ENCODE peak calls at places on chromosome 18, in five cellular contexts. One of them, this sample, is unnamed.

GRCh38 chr18:76565238-76566173 is 70.5 kb upstream of the ZNF516 start:
- DNase-seq in MM.1S: peak; percentile 29
- DNase-seq in thoracic aorta: peak; percentile 34
- DNase-seq in kidney: peak; percentile 90
- DNase-seq in esophagus squamous epithelium: no peak
- DNase-seq in this sample: no peak

GRCh38 chr18:76621184-76621583 is 126.1 kb upstream of the ZNF516 start:
- DNase-seq in MM.1S: no peak
- DNase-seq in thoracic aorta: no peak
- DNase-seq in kidney: no peak
- DNase-seq in esophagus squamous epithelium: no peak
- DNase-seq in this sample: no peak

GRCh38 chr18:75290737-75291358 is 80.3 kb downstream of the TSHZ1 start:
- DNase-seq in MM.1S: no peak
- DNase-seq in thoracic aorta: no peak
- DNase-seq in kidney: no peak
- DNase-seq in esophagus squamous epithelium: no peak
- DNase-seq in this sample: no peak

GRCh38 chr18:25306671-25307070 is 45.3 kb downstream of the ZNF521 start:
- DNase-seq in MM.1S: no peak
- DNase-seq in thoracic aorta: no peak
- DNase-seq in kidney: no peak
- DNase-seq in esophagus squamous epithelium: no peak
- DNase-seq in this sample: no peak

GRCh38 chr18:7812431-7813063 is 245.4 kb downstream of the PTPRM start:
- DNase-seq in MM.1S: no peak
- DNase-seq in thoracic aorta: no peak
- DNase-seq in kidney: no peak
- DNase-seq in esophagus squamous epithelium: no peak
- DNase-seq in this sample: no peak

GRCh38 chr18:40357536-40357935 is 1597.5 kb upstream of the PIK3C3 start:
- DNase-seq in MM.1S: no peak
- DNase-seq in thoracic aorta: no peak
- DNase-seq in kidney: no peak
- DNase-seq in esophagus squamous epithelium: no peak
- DNase-seq in this sample: no peak

GRCh38 chr18:31243740-31244512 is 74.0 kb upstream of the DSG1 start:
- DNase-seq in MM.1S: no peak
- DNase-seq in thoracic aorta: no peak
- DNase-seq in kidney: no peak
- DNase-seq in esophagus squamous epithelium: no peak
- DNase-seq in this sample: peak; percentile 33

GRCh38 chr18:59220164-59220783 is 316 bp downstream of the GRP start:
- DNase-seq in MM.1S: no peak
- DNase-seq in thoracic aorta: no peak
- DNase-seq in kidney: no peak
- DNase-seq in esophagus squamous epithelium: no peak
- DNase-seq in this sample: no peak

GRCh38 chr18:58572181-58572580 is 56.7 kb downstream of the ALPK2 start:
- DNase-seq in MM.1S: no peak
- DNase-seq in thoracic aorta: no peak
- DNase-seq in kidney: no peak
- DNase-seq in esophagus squamous epithelium: no peak
- DNase-seq in this sample: no peak

GRCh38 chr18:73879328-73879727 is 268.3 kb downstream of the FBXO15 start:
- DNase-seq in MM.1S: no peak
- DNase-seq in thoracic aorta: no peak
- DNase-seq in kidney: no peak
- DNase-seq in esophagus squamous epithelium: no peak
- DNase-seq in this sample: no peak

GRCh38 chr18:32470136-32470712 is 458 bp downstream of the GAREM1 start:
- DNase-seq in MM.1S: peak; percentile 29
- DNase-seq in thoracic aorta: no peak
- DNase-seq in kidney: peak; percentile 81
- DNase-seq in esophagus squamous epithelium: no peak
- DNase-seq in this sample: no peak

GRCh38 chr18:10051877-10052631 is 138.2 kb downstream of the VAPA start:
- DNase-seq in MM.1S: no peak
- DNase-seq in thoracic aorta: no peak
- DNase-seq in kidney: no peak
- DNase-seq in esophagus squamous epithelium: no peak
- DNase-seq in this sample: no peak

GRCh38 chr18:957829-958228 is 53.2 kb downstream of the ADCYAP1 start:
- DNase-seq in MM.1S: no peak
- DNase-seq in thoracic aorta: no peak
- DNase-seq in kidney: no peak
- DNase-seq in esophagus squamous epithelium: no peak
- DNase-seq in this sample: no peak

GRCh38 chr18:60892855-60893254 is 440.4 kb upstream of the CDH20 start:
- DNase-seq in MM.1S: no peak
- DNase-seq in thoracic aorta: no peak
- DNase-seq in kidney: no peak
- DNase-seq in esophagus squamous epithelium: no peak
- DNase-seq in this sample: peak; percentile 41

GRCh38 chr18:79846936-79847557 is 49.3 kb downstream of the KCNG2 start:
- DNase-seq in MM.1S: no peak
- DNase-seq in thoracic aorta: no peak
- DNase-seq in kidney: no peak
- DNase-seq in esophagus squamous epithelium: no peak
- DNase-seq in this sample: no peak

GRCh38 chr18:22542400-22542835 is 124.7 kb upstream of the CTAGE1 start:
- DNase-seq in MM.1S: no peak
- DNase-seq in thoracic aorta: no peak
- DNase-seq in kidney: peak; percentile 81
- DNase-seq in esophagus squamous epithelium: no peak
- DNase-seq in this sample: no peak

GRCh38 chr18:6370886-6371635 is 43.6 kb downstream of the L3MBTL4 start:
- DNase-seq in MM.1S: no peak
- DNase-seq in thoracic aorta: no peak
- DNase-seq in kidney: peak; percentile 86
- DNase-seq in esophagus squamous epithelium: no peak
- DNase-seq in this sample: no peak

GRCh38 chr18:71682591-71682990 is 861.6 kb downstream of the CBLN2 start:
- DNase-seq in MM.1S: no peak
- DNase-seq in thoracic aorta: no peak
- DNase-seq in kidney: no peak
- DNase-seq in esophagus squamous epithelium: no peak
- DNase-seq in this sample: no peak

GRCh38 chr18:7032537-7032936 is 85.1 kb downstream of the LAMA1 start:
- DNase-seq in MM.1S: no peak
- DNase-seq in thoracic aorta: no peak
- DNase-seq in kidney: no peak
- DNase-seq in esophagus squamous epithelium: no peak
- DNase-seq in this sample: no peak

GRCh38 chr18:73614812-73615211 is 532.8 kb downstream of the FBXO15 start:
- DNase-seq in MM.1S: no peak
- DNase-seq in thoracic aorta: no peak
- DNase-seq in kidney: no peak
- DNase-seq in esophagus squamous epithelium: no peak
- DNase-seq in this sample: no peak

GRCh38 chr18:58288922-58289797 is 245.1 kb downstream of the NEDD4L start:
- DNase-seq in MM.1S: no peak
- DNase-seq in thoracic aorta: no peak
- DNase-seq in kidney: no peak
- DNase-seq in esophagus squamous epithelium: no peak
- DNase-seq in this sample: no peak

GRCh38 chr18:23641937-23642666 is 20.6 kb downstream of the ANKRD29 start:
- DNase-seq in MM.1S: no peak
- DNase-seq in thoracic aorta: no peak
- DNase-seq in kidney: no peak
- DNase-seq in esophagus squamous epithelium: no peak
- DNase-seq in this sample: no peak

GRCh38 chr18:41992066-41992465 is 37.0 kb downstream of the PIK3C3 start:
- DNase-seq in MM.1S: no peak
- DNase-seq in thoracic aorta: no peak
- DNase-seq in kidney: no peak
- DNase-seq in esophagus squamous epithelium: no peak
- DNase-seq in this sample: no peak

GRCh38 chr18:50307738-50308470 is 20.4 kb upstream of the CXXC1 start:
- DNase-seq in MM.1S: peak; percentile 97
- DNase-seq in thoracic aorta: peak; percentile 77
- DNase-seq in kidney: peak; percentile 96
- DNase-seq in esophagus squamous epithelium: peak; percentile 68
- DNase-seq in this sample: no peak

GRCh38 chr18:11872479-11873136 is 21.4 kb downstream of the CHMP1B start:
- DNase-seq in MM.1S: no peak
- DNase-seq in thoracic aorta: no peak
- DNase-seq in kidney: no peak
- DNase-seq in esophagus squamous epithelium: no peak
- DNase-seq in this sample: peak; percentile 36

GRCh38 chr18:79245517-79246001 is 150.2 kb upstream of the NFATC1 start:
- DNase-seq in MM.1S: no peak
- DNase-seq in thoracic aorta: no peak
- DNase-seq in kidney: no peak
- DNase-seq in esophagus squamous epithelium: peak; percentile 8
- DNase-seq in this sample: peak; percentile 83

GRCh38 chr18:50830544-50830943 is 10.7 kb upstream of the MRO start:
- DNase-seq in MM.1S: peak; percentile 24
- DNase-seq in thoracic aorta: no peak
- DNase-seq in kidney: no peak
- DNase-seq in esophagus squamous epithelium: no peak
- DNase-seq in this sample: no peak

GRCh38 chr18:39966275-39966674 is 1988.8 kb upstream of the PIK3C3 start:
- DNase-seq in MM.1S: no peak
- DNase-seq in thoracic aorta: no peak
- DNase-seq in kidney: no peak
- DNase-seq in esophagus squamous epithelium: no peak
- DNase-seq in this sample: no peak

GRCh38 chr18:3450358-3451107 is 561 bp downstream of the TGIF1 start:
- DNase-seq in MM.1S: no peak
- DNase-seq in thoracic aorta: no peak
- DNase-seq in kidney: peak; percentile 93
- DNase-seq in esophagus squamous epithelium: peak; percentile 37
- DNase-seq in this sample: no peak

GRCh38 chr18:53947092-53947640 is 277.3 kb downstream of the MBD2 start:
- DNase-seq in MM.1S: no peak
- DNase-seq in thoracic aorta: no peak
- DNase-seq in kidney: no peak
- DNase-seq in esophagus squamous epithelium: no peak
- DNase-seq in this sample: no peak

GRCh38 chr18:61765097-61765496 is 127.7 kb downstream of the RNF152 start:
- DNase-seq in MM.1S: no peak
- DNase-seq in thoracic aorta: no peak
- DNase-seq in kidney: no peak
- DNase-seq in esophagus squamous epithelium: no peak
- DNase-seq in this sample: no peak

GRCh38 chr18:9130806-9131205 is 5.8 kb upstream of the ANKRD12 start:
- DNase-seq in MM.1S: no peak
- DNase-seq in thoracic aorta: no peak
- DNase-seq in kidney: no peak
- DNase-seq in esophagus squamous epithelium: no peak
- DNase-seq in this sample: no peak

GRCh38 chr18:77080283-77080682 is 52.3 kb downstream of the MBP start:
- DNase-seq in MM.1S: peak; percentile 79
- DNase-seq in thoracic aorta: no peak
- DNase-seq in kidney: no peak
- DNase-seq in esophagus squamous epithelium: peak; percentile 17
- DNase-seq in this sample: no peak

DNA sequence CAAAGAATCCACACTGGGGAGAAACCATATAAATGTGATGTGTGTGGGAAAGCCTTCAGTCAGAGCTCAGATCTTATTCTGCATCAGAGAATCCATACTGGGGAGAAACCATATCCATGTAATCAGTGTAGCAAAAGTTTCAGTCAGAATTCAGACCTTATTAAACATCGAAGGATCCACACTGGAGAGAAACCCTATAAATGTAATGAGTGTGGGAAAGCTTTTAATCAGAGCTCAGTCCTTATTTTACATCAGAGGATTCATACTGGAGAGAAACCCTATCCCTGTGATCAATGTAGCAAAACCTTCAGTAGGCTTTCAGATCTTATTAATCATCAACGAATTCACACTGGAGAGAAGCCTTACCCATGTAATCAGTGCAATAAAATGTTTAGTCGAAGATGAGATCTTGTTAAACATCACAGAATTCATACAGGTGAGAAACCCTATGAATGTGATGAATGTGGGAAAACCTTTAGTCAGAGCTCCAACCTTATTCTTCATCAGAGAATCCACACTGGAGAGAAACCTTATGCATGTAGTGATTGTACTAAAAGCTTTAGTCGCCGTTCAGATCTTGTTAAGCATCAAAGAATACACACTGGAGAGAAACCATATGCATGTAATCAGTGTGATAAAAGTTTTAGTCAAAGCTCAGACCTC is 16.7 kb upstream of the ZSCAN30 start:
- DNase-seq in MM.1S: no peak
- DNase-seq in thoracic aorta: no peak
- DNase-seq in kidney: no peak
- DNase-seq in esophagus squamous epithelium: no peak
- DNase-seq in this sample: no peak
- H3K27ac ChIP-seq in MM.1S: no peak overlapping the region
- H3K27ac ChIP-seq in thoracic aorta: no peak overlapping the region
- H3K27ac ChIP-seq in kidney: no peak overlapping the region
- H3K27ac ChIP-seq in esophagus squamous epithelium: no peak overlapping the region
- H3K27ac ChIP-seq in this sample: no peak overlapping the region

GRCh38 chr18:28045880-28046279 is 131.1 kb downstream of the CDH2 start:
- DNase-seq in MM.1S: no peak
- DNase-seq in thoracic aorta: no peak
- DNase-seq in kidney: no peak
- DNase-seq in esophagus squamous epithelium: no peak
- DNase-seq in this sample: no peak
- H3K27ac ChIP-seq in MM.1S: no peak overlapping the region
- H3K27ac ChIP-seq in thoracic aorta: no peak overlapping the region
- H3K27ac ChIP-seq in kidney: no peak overlapping the region
- H3K27ac ChIP-seq in esophagus squamous epithelium: no peak overlapping the region
- H3K27ac ChIP-seq in this sample: no peak overlapping the region

DNA sequence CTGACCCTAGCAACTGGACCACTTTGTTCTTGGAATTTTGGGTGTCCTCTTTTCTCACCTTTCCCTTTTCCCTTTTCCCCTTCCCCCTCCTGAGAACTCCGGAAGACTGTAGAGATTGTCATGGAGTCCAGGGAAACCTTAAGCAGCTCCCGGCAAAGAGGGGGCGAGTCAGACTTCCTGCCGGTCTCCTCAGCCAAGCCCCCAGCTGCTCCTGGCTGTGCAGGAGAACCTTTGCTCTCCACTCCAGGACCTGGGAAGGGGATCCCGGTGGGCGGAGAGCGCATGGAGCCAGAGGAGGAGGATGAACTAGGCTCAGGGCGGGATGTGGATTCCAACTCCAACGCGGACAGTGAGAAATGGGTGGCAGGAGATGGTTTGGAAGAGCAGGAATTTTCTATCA is 20.5 kb downstream of the SETBP1 start:
- DNase-seq in MM.1S: no peak
- DNase-seq in thoracic aorta: no peak
- DNase-seq in kidney: no peak
- DNase-seq in esophagus squamous epithelium: no peak
- DNase-seq in this sample: no peak
- H3K27ac ChIP-seq in MM.1S: no peak overlapping the region
- H3K27ac ChIP-seq in thoracic aorta: peak overlapping the region; percentile 63
- H3K27ac ChIP-seq in kidney: peak overlapping the region; percentile 82
- H3K27ac ChIP-seq in esophagus squamous epithelium: peak overlapping the region; percentile 61
- H3K27ac ChIP-seq in this sample: no peak overlapping the region

DNA sequence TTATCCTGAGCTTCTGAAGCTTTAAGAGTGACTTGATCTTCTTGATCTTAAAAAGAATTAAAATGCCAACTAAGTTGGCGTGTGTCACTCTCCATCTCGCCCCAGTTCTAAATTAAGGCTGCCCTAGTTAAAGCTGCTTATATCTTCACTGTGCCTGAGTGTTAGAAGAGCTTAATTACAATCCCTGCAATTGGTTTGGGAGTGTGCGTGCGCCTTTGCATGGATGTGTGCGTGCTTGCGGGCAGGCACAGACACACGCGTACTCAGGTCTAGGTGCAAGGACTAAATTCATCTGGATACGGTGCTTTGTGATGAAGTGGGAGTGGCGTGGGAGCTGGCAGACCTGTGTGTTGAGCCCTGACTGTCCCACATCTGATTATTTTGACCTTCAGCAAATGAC is 201.5 kb downstream of the FAM210A start:
- DNase-seq in MM.1S: no peak
- DNase-seq in thoracic aorta: no peak
- DNase-seq in kidney: no peak
- DNase-seq in esophagus squamous epithelium: no peak
- DNase-seq in this sample: no peak
- H3K27ac ChIP-seq in MM.1S: no peak overlapping the region
- H3K27ac ChIP-seq in thoracic aorta: no peak overlapping the region
- H3K27ac ChIP-seq in kidney: no peak overlapping the region
- H3K27ac ChIP-seq in esophagus squamous epithelium: no peak overlapping the region
- H3K27ac ChIP-seq in this sample: no peak overlapping the region